ENCODE peak calls at places on chromosomes 2 and 18, in eight cellular contexts. R is left lung, K is Peyer's patch, S is lower lobe of right lung, J is HCT116, O is SK-N-MC, Y is MM.1S, D is pancreas. M is an unnamed sample. For H3K9me3, the result is how much of the 10 kb centered on the place peaks cover.

GRCh38 chr2:105868060-105868459 is 123.3 kb downstream of the NCK2 start:
- DNase-seq in R (no peak), K (no peak), S (no peak), J (no peak), O (no peak), Y (no peak), D (no peak), M (no peak)

GRCh38 chr2:33322099-33322498 is 154.3 kb upstream of the RASGRP3 start:
- DNase-seq in R (no peak), K (no peak), S (no peak), J (no peak), O (no peak), Y (no peak), D (peak), M (no peak)

GRCh38 chr2:218014706-218015685 is 12.2 kb upstream of the TNS1 start:
- DNase-seq in R (no peak), K (no peak), S (no peak), J (no peak), O (no peak), Y (no peak), D (no peak), M (no peak)

GRCh38 chr2:96815326-96816126 is 542 bp upstream of the CNNM3 start:
- DNase-seq in R (no peak), K (no peak), S (no peak), J (no peak), O (no peak), Y (peak), D (peak), M (peak)

GRCh38 chr2:190119257-190119656 is 56.7 kb upstream of the MSTN start:
- DNase-seq in R (no peak), K (no peak), S (peak), J (no peak), O (no peak), Y (no peak), D (peak), M (no peak)

GRCh38 chr2:219415580-219416232 is 2.5 kb upstream of the DES start:
- DNase-seq in R (no peak), K (no peak), S (no peak), J (no peak), O (no peak), Y (no peak), D (no peak), M (no peak)

GRCh38 chr2:157741819-157742484 is 113.3 kb upstream of the ACVR1C start:
- DNase-seq in R (no peak), K (no peak), S (no peak), J (no peak), O (no peak), Y (no peak), D (no peak), M (no peak)

GRCh38 chr2:133968446-133968845 is 285.4 kb upstream of the MGAT5 start:
- DNase-seq in R (no peak), K (no peak), S (no peak), J (no peak), O (no peak), Y (no peak), D (no peak), M (no peak)

GRCh38 chr18:50071393-50071792 is 123.6 kb downstream of the MYO5B start:
- DNase-seq in R (no peak), K (no peak), S (no peak), J (no peak), O (no peak), Y (peak), D (no peak), M (no peak)

GRCh38 chr2:58865436-58865835 is 624.3 kb upstream of the FANCL start:
- DNase-seq in R (no peak), K (no peak), S (no peak), J (no peak), O (no peak), Y (peak), D (no peak), M (no peak)

GRCh38 chr18:8049147-8049546 is 482.0 kb downstream of the PTPRM start:
- DNase-seq in R (no peak), K (no peak), S (no peak), J (no peak), O (no peak), Y (no peak), D (no peak), M (no peak)

GRCh38 chr2:70374616-70375015 is 72.7 kb upstream of the FAM136A start:
- DNase-seq in R (no peak), K (no peak), S (no peak), J (no peak), O (no peak), Y (peak), D (no peak), M (no peak)
- H3K9me3 ChIP-seq in R (under half), K (under half), S (under half), J (under half), O (under half), Y (under half), D (under half), M (under half)

DNA sequence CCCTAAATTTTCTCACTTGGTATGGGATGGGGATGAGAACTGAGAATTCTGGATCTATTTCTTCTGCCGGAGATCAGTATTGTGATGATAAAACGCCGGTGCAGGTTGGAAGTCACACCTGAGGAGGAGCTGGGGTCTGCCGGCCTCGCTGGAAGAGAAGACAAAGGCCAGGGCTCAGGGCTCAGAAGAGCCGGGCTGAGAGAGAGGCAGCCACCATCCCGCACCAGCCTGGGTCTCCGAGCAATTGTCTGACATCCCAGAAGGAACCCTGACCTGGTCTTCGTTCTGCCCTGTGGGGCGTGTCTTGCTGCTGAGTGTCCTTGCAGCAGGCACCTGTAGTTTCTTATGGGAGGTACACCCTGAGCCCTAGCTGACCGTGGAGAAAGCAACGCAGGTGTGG is 31.4 kb upstream of the SALL3 start:
- DNase-seq in R (no peak), K (no peak), S (no peak), J (no peak), O (no peak), Y (no peak), D (no peak), M (no peak)
- H3K9me3 ChIP-seq in R (under half), K (under half), S (under half), J (under half), O (under half), Y (under half), D (under half), M (under half)

DNA sequence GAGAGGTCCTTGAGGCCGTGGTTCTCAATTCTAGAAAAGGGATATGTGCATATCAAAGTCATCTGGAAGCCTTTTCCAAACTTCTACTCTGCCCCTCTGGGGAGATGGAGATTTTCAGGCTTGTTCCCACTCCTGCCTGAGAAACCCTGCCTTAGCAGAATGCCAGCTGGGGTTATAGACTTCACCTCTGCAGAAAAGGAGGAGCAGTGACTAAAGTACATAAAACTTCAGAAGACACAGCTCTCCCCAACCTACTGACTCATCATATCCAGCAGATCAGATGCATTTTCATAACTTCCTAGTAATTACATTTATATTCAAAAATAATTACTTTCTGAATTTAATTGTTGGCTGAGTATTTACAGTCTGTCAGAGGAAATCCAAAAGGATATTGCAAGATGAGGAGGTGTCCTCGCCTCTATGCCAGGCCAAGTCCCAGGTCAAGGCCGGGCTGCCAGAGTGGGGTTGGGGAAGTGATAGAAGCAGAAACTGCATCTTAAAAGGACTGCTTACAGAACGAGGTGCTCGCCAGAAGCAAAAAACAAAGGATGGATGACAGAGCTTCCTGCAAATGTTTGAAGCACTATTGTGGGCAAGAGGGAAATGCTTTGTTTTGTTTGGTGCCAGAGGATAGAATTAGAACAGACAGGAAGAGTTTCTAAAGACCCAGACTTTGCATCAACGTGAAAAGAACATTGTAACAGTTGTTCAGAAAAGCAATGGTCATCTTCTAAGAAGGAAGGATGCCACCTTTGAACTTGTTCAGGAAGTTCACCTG is 75.6 kb upstream of the APCDD1 start:
- DNase-seq in R (peak), K (no peak), S (no peak), J (no peak), O (no peak), Y (no peak), D (no peak), M (no peak)
- H3K9me3 ChIP-seq in R (under half), K (under half), S (under half), J (under half), O (under half), Y (under half), D (under half), M (under half)

GRCh38 chr18:43735570-43735969 is 458.3 kb upstream of the SYT4 start:
- DNase-seq in R (no peak), K (no peak), S (no peak), J (no peak), O (no peak), Y (no peak), D (no peak), M (no peak)
- H3K9me3 ChIP-seq in R (under half), K (under half), S (under half), J (under half), O (under half), Y (under half), D (under half), M (under half)

GRCh38 chr2:144967971-144968370 is 448.1 kb upstream of the ZEB2 start:
- DNase-seq in R (no peak), K (no peak), S (no peak), J (no peak), O (no peak), Y (no peak), D (no peak), M (no peak)
- H3K9me3 ChIP-seq in R (under half), K (under half), S (under half), J (under half), O (under half), Y (under half), D (under half), M (under half)

GRCh38 chr2:74392449-74392743 is 12.3 kb upstream of the DCTN1 start:
- DNase-seq in R (no peak), K (no peak), S (no peak), J (no peak), O (no peak), Y (no peak), D (no peak), M (no peak)

GRCh38 chr2:74391580-74392448 is 11.7 kb upstream of the DCTN1 start:
- DNase-seq in R (peak), K (peak), S (peak), J (peak), O (peak), Y (peak), D (peak), M (peak)

GRCh38 chr2:74391209-74391579 is 11.1 kb upstream of the DCTN1 start:
- DNase-seq in R (no peak), K (no peak), S (no peak), J (no peak), O (no peak), Y (peak), D (no peak), M (no peak)

GRCh38 chr2:74393525-74393924 is 13.4 kb upstream of the DCTN1 start:
- DNase-seq in R (no peak), K (no peak), S (no peak), J (no peak), O (no peak), Y (no peak), D (no peak), M (no peak)

DNA sequence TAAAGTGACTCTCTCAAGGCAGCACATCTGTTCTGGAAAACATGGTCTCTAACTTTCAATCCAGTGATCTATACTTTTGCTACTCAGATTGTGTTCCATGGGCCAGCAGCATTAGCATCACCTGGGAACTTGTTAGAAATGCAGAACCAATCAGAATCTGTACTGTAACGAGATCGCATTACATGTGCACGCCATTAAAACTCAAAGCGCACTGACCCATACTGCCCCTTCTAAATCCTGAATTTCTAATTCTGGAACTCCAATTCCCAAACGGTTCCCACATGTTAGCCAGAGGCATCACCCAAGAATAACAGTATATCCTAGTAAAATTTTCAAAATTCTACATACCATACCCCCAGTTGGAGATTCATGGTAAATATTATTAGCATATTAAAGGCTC is 10.5 kb upstream of the DCTN1 start:
- DNase-seq in R (no peak), K (no peak), S (no peak), J (no peak), O (no peak), Y (no peak), D (no peak), M (no peak)
- H3K9me3 ChIP-seq in R (under half), K (under half), S (under half), J (under half), O (under half), Y (under half), D (under half), M (under half)

DNA sequence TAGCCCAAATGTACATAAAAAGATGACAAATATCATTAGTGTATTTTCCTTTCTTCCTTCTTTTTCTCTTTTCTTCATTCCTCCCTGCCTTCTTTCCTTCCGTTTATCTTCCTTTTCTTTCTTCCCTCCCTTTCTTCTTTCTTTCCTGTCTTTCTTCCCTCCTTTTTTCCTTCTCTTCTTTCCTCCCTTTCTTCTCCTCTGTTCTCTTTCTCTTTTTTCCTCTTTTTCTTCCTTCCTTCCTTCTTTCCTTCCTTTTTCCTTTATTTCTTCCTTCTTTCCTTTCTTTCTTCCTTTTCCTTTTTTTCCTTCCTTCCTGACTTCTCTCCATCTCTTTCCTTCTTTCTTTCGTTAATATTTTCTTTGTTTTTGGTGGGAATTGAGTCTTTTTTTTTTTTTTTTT is 256.9 kb upstream of the CNTNAP5 start:
- DNase-seq in R (no peak), K (no peak), S (no peak), J (no peak), O (no peak), Y (no peak), D (no peak), M (no peak)
- H3K9me3 ChIP-seq in R (under half), K (under half), S (under half), J (under half), O (under half), Y (under half), D (under half), M (under half)

GRCh38 chr2:62281661-62282060 is 85.7 kb downstream of the B3GNT2 start:
- DNase-seq in R (no peak), K (no peak), S (no peak), J (no peak), O (no peak), Y (no peak), D (no peak), M (no peak)
- H3K9me3 ChIP-seq in R (under half), K (under half), S (under half), J (under half), O (under half), Y (under half), D (under half), M (under half)

DNA sequence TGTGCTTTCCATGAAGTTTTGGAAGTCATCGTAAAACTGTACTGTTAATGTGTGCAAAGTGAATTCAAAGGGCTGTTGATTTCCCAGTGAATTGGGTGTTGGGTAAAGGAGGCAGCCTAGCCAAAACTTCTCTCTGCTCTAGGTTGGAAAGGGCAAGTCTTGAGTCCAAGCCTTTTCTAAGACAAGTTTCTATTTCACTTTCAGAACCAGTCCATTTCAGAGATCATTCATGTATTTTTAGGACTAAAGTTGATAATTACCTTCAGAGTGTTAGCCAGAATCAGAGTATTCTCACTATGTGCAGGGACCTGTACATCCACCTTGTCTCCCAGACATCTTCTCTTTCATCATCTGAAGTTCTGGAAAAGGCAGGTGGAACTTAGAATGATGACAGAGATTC is 636.1 kb upstream of the KLHL29 start:
- DNase-seq in R (no peak), K (no peak), S (no peak), J (no peak), O (no peak), Y (peak), D (no peak), M (no peak)
- H3K9me3 ChIP-seq in R (under half), K (under half), S (under half), J (under half), O (under half), Y (under half), D (under half), M (under half)